ENCODE peak calls at places on chromosomes 11 and 22, in nine cellular contexts. C is mammary epithelial cell, J is astrocyte, W is HCT116, I is neuronal stem cell, A is GM23338, R is mesenchymal stem cell, H is IMR-90, B is hepatocyte. F is an unnamed sample.
A peak's percentile ranks its signal among the peaks of the same experiment; 100 is the strongest.

GRCh38 chr11:89489930-89490329 is 1.2 kb downstream of the NOX4 start:
- DNase-seq in W (no peak), I (no peak), H (peak; percentile 76), C (no peak), J (peak; percentile 66), B (no peak), A (no peak), R (peak; percentile 17), F (no peak)

GRCh38 chr22:37137131-37137530 is 12.6 kb downstream of the IL2RB start:
- DNase-seq in B (no peak), H (no peak), C (no peak), I (no peak), J (no peak), R (no peak), A (no peak), W (no peak), F (no peak)

GRCh38 chr22:32206774-32207758 is 2.2 kb upstream of the RFPL2 start:
- DNase-seq in W (peak; percentile 56), J (no peak), C (peak; percentile 42), I (no peak), B (peak; percentile 39), R (peak; percentile 5), A (peak; percentile 86), H (no peak), F (no peak)

GRCh38 chr11:111726301-111726713 is 39.9 kb downstream of the PPP2R1B start:
- DNase-seq in I (no peak), W (no peak), H (no peak), J (no peak), C (no peak), R (no peak), A (no peak), B (no peak), F (no peak)

GRCh38 chr11:124873980-124874379 is 8.7 kb downstream of the ROBO3 start:
- DNase-seq in B (no peak), I (no peak), J (no peak), C (no peak), W (no peak), H (no peak), A (no peak), R (no peak), F (no peak)

GRCh38 chr22:37496651-37497599 is 10.7 kb upstream of the MFNG start:
- DNase-seq in C (peak; percentile 89), A (peak; percentile 76), R (peak; percentile 76), B (no peak), W (no peak), I (no peak), J (peak; percentile 97), H (peak; percentile 93), F (peak; percentile 70)

GRCh38 chr11:33191456-33191855 is 30.2 kb upstream of the CSTF3 start:
- DNase-seq in I (no peak), C (no peak), B (no peak), J (no peak), W (no peak), H (peak; percentile 82), R (no peak), A (no peak), F (no peak)

GRCh38 chr22:42202048-42202447 is 68.4 kb downstream of the TCF20 start:
- DNase-seq in I (no peak), W (no peak), H (no peak), J (no peak), C (no peak), R (no peak), B (no peak), A (no peak), F (no peak)

GRCh38 chr11:73999581-74000306 is 9.1 kb downstream of the UCP3 start:
- DNase-seq in J (no peak), H (no peak), W (no peak), C (no peak), I (no peak), R (no peak), A (no peak), B (no peak), F (no peak)

GRCh38 chr11:123478352-123478986 is 48.4 kb downstream of the GRAMD1B start:
- DNase-seq in C (peak; percentile 37), B (peak; percentile 82), J (peak; percentile 62), H (peak; percentile 85), W (peak; percentile 77), A (peak; percentile 92), R (peak; percentile 83), I (peak; percentile 73), F (peak; percentile 76)

GRCh38 chr22:30829901-30830550 is 135.4 kb downstream of the OSBP2 start:
- DNase-seq in W (peak; percentile 90), R (no peak), H (peak; percentile 97), B (no peak), C (peak; percentile 99), J (peak; percentile 96), I (no peak), A (no peak), F (peak; percentile 63)

GRCh38 chr11:95700471-95700817 is 89.1 kb downstream of the FAM76B start:
- DNase-seq in R (no peak), H (no peak), J (no peak), A (no peak), B (no peak), I (no peak), W (no peak), C (no peak), F (no peak)

GRCh38 chr11:95695181-95695580 is 94.4 kb downstream of the FAM76B start:
- DNase-seq in A (no peak), J (no peak), H (no peak), W (no peak), C (no peak), R (no peak), B (no peak), I (no peak), F (no peak)

GRCh38 chr11:95699631-95700470 is 89.7 kb downstream of the FAM76B start:
- DNase-seq in R (peak; percentile 30), B (no peak), I (no peak), C (peak; percentile 25), A (no peak), H (peak; percentile 49), J (peak; percentile 50), W (no peak), F (no peak)

GRCh38 chr11:95697614-95698408 is 91.8 kb downstream of the FAM76B start:
- DNase-seq in B (no peak), J (no peak), W (no peak), I (no peak), R (no peak), A (no peak), H (no peak), C (no peak), F (no peak)

GRCh38 chr11:95698939-95699562 is 90.5 kb downstream of the FAM76B start:
- DNase-seq in J (no peak), C (peak; percentile 93), H (peak; percentile 39), W (no peak), I (no peak), B (peak; percentile 20), R (no peak), A (no peak), F (no peak)
- H2AFZ ChIP-seq in J (no peak overlapping the region), C (peak overlapping the region; percentile 69), H (no peak overlapping the region), W (no peak overlapping the region), I (no peak overlapping the region), B (no peak overlapping the region), R (no peak overlapping the region), A (no peak overlapping the region), F (no peak overlapping the region)

GRCh38 chr11:23539556-23539955 is 679.3 kb upstream of the CCDC179 start:
- DNase-seq in A (no peak), C (no peak), R (no peak), J (peak; percentile 47), W (no peak), B (no peak), H (no peak), I (no peak), F (no peak)
- H2AFZ ChIP-seq in A (peak overlapping the region; percentile 14), C (no peak overlapping the region), R (no peak overlapping the region), J (peak overlapping the region; percentile 23), W (no peak overlapping the region), B (no peak overlapping the region), H (no peak overlapping the region), I (peak overlapping the region; percentile 56), F (peak overlapping the region; percentile 83)

GRCh38 chr22:38986629-38987028 is 4.5 kb downstream of the APOBEC3B start:
- DNase-seq in C (no peak), B (no peak), J (no peak), R (no peak), H (no peak), I (no peak), W (no peak), A (no peak), F (no peak)

GRCh38 chr22:38981005-38981658 is 1.0 kb upstream of the APOBEC3B start:
- DNase-seq in C (peak; percentile 63), H (peak; percentile 31), J (peak; percentile 50), W (peak; percentile 37), I (peak; percentile 26), R (no peak), A (peak; percentile 76), B (peak; percentile 79), F (no peak)

GRCh38 chr22:38981659-38982007 is 514 bp upstream of the APOBEC3B start:
- DNase-seq in I (no peak), W (no peak), H (no peak), A (no peak), R (peak; percentile 11), J (no peak), C (no peak), B (peak; percentile 3), F (no peak)

GRCh38 chr22:38984224-38984623 is 2.1 kb downstream of the APOBEC3B start:
- DNase-seq in J (no peak), H (no peak), W (no peak), R (no peak), A (no peak), B (no peak), C (no peak), I (no peak), F (no peak)

GRCh38 chr22:38982008-38982927 is at the start of gene APOBEC3B:
- DNase-seq in A (peak; percentile 77), R (peak; percentile 97), W (peak; percentile 81), I (peak; percentile 41), J (peak; percentile 94), H (peak; percentile 95), B (peak; percentile 95), C (peak; percentile 93), F (peak; percentile 79)
- H2AFZ ChIP-seq in A (no peak within 1 kb of the TSS), R (peak within 1 kb of the TSS; percentile 74), W (no peak within 1 kb of the TSS), I (peak within 1 kb of the TSS; percentile 97), J (peak within 1 kb of the TSS; percentile 67), H (peak within 1 kb of the TSS; percentile 82), B (no peak within 1 kb of the TSS), C (peak within 1 kb of the TSS; percentile 67), F (peak within 1 kb of the TSS; percentile 73)

GRCh38 chr22:26753125-26753862 is 95.9 kb downstream of the MIAT start:
- DNase-seq in H (no peak), J (no peak), W (no peak), C (no peak), I (no peak), B (no peak), A (peak; percentile 63), R (no peak), F (no peak)

GRCh38 chr22:26751217-26751616 is 93.8 kb downstream of the MIAT start:
- DNase-seq in H (no peak), A (peak; percentile 99), W (no peak), B (peak; percentile 19), R (peak; percentile 37), J (peak; percentile 40), I (peak; percentile 96), C (no peak), F (peak; percentile 84)

GRCh38 chr22:26762503-26763170 is 105.2 kb downstream of the MIAT start:
- DNase-seq in J (no peak), A (no peak), C (peak; percentile 26), B (no peak), R (no peak), I (no peak), W (no peak), H (no peak), F (no peak)

GRCh38 chr22:26757496-26757895 is 100.1 kb downstream of the MIAT start:
- DNase-seq in I (no peak), A (no peak), J (no peak), B (no peak), C (no peak), H (no peak), R (no peak), W (no peak), F (no peak)

GRCh38 chr22:26756675-26757293 is 99.4 kb downstream of the MIAT start:
- DNase-seq in I (peak; percentile 67), W (peak; percentile 8), R (peak; percentile 50), C (peak; percentile 36), J (peak; percentile 82), H (peak; percentile 36), A (peak; percentile 84), B (peak; percentile 77), F (peak; percentile 46)
- H2AFZ ChIP-seq in I (peak overlapping the region; percentile 76), W (no peak overlapping the region), R (peak overlapping the region; percentile 46), C (peak overlapping the region; percentile 61), J (peak overlapping the region; percentile 78), H (peak overlapping the region; percentile 93), A (peak overlapping the region; percentile 89), B (peak overlapping the region; percentile 44), F (peak overlapping the region; percentile 89)